ENCODE peak calls at places on chromosomes 4 and X, in seven cellular contexts. H, T, Q, G, J, O and C are unnamed samples.

GRCh38 chr4:140092094-140092820 is 61.7 kb downstream of the MAML3 start:
- DNase-seq in Q (no peak), G (no peak), J (peak; percentile 86), T (peak; percentile 28), H (no peak), O (no peak), C (peak; percentile 44)

GRCh38 chr4:55125087-55125721 is at the start of gene KDR:
- DNase-seq in T (peak; percentile 6), J (no peak), Q (peak; percentile 7), H (no peak), O (peak; percentile 65), G (no peak), C (no peak)

GRCh38 chr4:57119054-57119651 is 9.0 kb upstream of the IGFBP7 start:
- DNase-seq in O (peak; percentile 91), H (no peak), T (no peak), Q (no peak), G (no peak), J (no peak), C (no peak)

GRCh38 chr4:139555705-139556070 is 331 bp downstream of the SETD7 start:
- DNase-seq in J (no peak), O (peak; percentile 81), Q (peak; percentile 36), G (no peak), H (no peak), T (peak; percentile 51), C (no peak)

GRCh38 chr4:38667005-38667771 is 3.2 kb downstream of the KLF3 start:
- DNase-seq in G (peak; percentile 62), T (peak; percentile 56), Q (no peak), H (peak; percentile 30), J (peak; percentile 54), O (peak; percentile 87), C (no peak)

GRCh38 chrX:11334165-11334564 is 41.0 kb downstream of the AMELX start:
- DNase-seq in G (no peak), J (no peak), Q (no peak), T (no peak), H (no peak), O (no peak), C (no peak)

GRCh38 chr4:57504139-57504538 is 394.0 kb upstream of the IGFBP7 start:
- DNase-seq in T (no peak), H (no peak), J (no peak), G (no peak), O (no peak), Q (no peak), C (no peak)

GRCh38 chr4:6939761-6940743 is 30.4 kb downstream of the TBC1D14 start:
- DNase-seq in J (no peak), Q (peak; percentile 38), O (no peak), H (no peak), G (no peak), T (no peak), C (no peak)

GRCh38 chr4:152937535-152938236 is 1.6 kb downstream of the FHDC1 start:
- DNase-seq in T (peak; percentile 17), G (peak; percentile 10), H (no peak), J (no peak), Q (peak; percentile 25), O (no peak), C (no peak)

GRCh38 chrX:14528629-14529287 is 578 bp upstream of the GLRA2 start:
- DNase-seq in O (no peak), J (no peak), H (no peak), Q (peak; percentile 6), T (peak; percentile 20), G (peak; percentile 47), C (peak; percentile 14)

GRCh38 chr4:88610771-88611170 is 18.5 kb downstream of the HERC3 start:
- DNase-seq in J (no peak), T (no peak), O (peak; percentile 84), H (no peak), G (no peak), Q (no peak), C (peak; percentile 53)

GRCh38 chrX:130170752-130171445 is 863 bp upstream of the RAB33A start:
- DNase-seq in G (peak; percentile 64), O (peak; percentile 65), H (peak; percentile 3), Q (peak; percentile 81), J (peak; percentile 96), T (peak; percentile 83), C (peak; percentile 32)

GRCh38 chrX:47576021-47576898 is 6.0 kb upstream of the TIMP1 start:
- DNase-seq in G (no peak), O (no peak), J (no peak), T (no peak), Q (no peak), H (no peak), C (no peak)

GRCh38 chr4:185708348-185708747 is 103.6 kb downstream of the SORBS2 start:
- DNase-seq in G (no peak), H (no peak), T (no peak), Q (no peak), O (no peak), J (no peak), C (no peak)

GRCh38 chr4:2961411-2962098 is 1.7 kb downstream of the NOP14 start:
- DNase-seq in G (no peak), T (no peak), Q (no peak), J (no peak), H (no peak), O (no peak), C (no peak)

GRCh38 chr4:54568184-54568583 is 89.6 kb upstream of the KIT start:
- DNase-seq in T (no peak), G (no peak), Q (no peak), J (no peak), O (no peak), H (no peak), C (no peak)